ENCODE peak calls at places on chromosomes 13 and 19, in five cellular contexts. U is fibroblast of lung, C is PC-3, S is mammary epithelial cell, K is keratinocyte. A is an unnamed sample.
A peak's percentile ranks its signal among the peaks of the same experiment; 100 is the strongest.

GRCh38 chr13:105904034-105904742 is 631.3 kb downstream of the EFNB2 start:
- DNase-seq in U (no peak), K (no peak), C (peak; percentile 66), S (no peak), A (no peak)

GRCh38 chr19:44684892-44685847 is 13.8 kb upstream of the CEACAM16 start:
- DNase-seq in U (peak; percentile 77), S (peak; percentile 51), C (peak; percentile 82), K (no peak), A (peak; percentile 93)

GRCh38 chr19:10895920-10896319 is 24.6 kb downstream of the CARM1 start:
- DNase-seq in K (no peak), S (no peak), C (no peak), U (no peak), A (no peak)

GRCh38 chr19:27774337-27774736 is 1438.6 kb downstream of the UQCRFS1 start:
- DNase-seq in K (no peak), U (no peak), S (no peak), C (peak; percentile 9), A (peak; percentile 16)

GRCh38 chr19:46515879-46516350 is 20.2 kb upstream of the PNMA8B start:
- DNase-seq in U (peak; percentile 44), K (no peak), C (peak; percentile 59), S (peak; percentile 47), A (peak; percentile 74)

GRCh38 chr13:20654156-20654555 is 49.3 kb upstream of the IL17D start:
- DNase-seq in C (peak; percentile 46), K (no peak), U (peak; percentile 4), S (no peak), A (peak; percentile 22)

GRCh38 chr13:47277774-47278173 is 380.9 kb upstream of the HTR2A start:
- DNase-seq in S (peak; percentile 26), C (no peak), K (no peak), U (peak; percentile 23), A (peak; percentile 47)

GRCh38 chr13:38868870-38869269 is 121.8 kb downstream of the STOML3 start:
- DNase-seq in S (no peak), C (no peak), K (no peak), U (no peak), A (no peak)

GRCh38 chr13:20028953-20029352 is 70.4 kb downstream of the ZMYM2 start:
- DNase-seq in S (no peak), K (no peak), U (no peak), C (no peak), A (no peak)

GRCh38 chr13:24007979-24008620 is 110.8 kb upstream of the C1QTNF9B start:
- DNase-seq in S (no peak), U (no peak), K (no peak), C (no peak), A (no peak)

GRCh38 chr13:28705734-28706133 is 13.0 kb downstream of the SLC46A3 start:
- DNase-seq in S (no peak), C (no peak), U (peak; percentile 33), K (no peak), A (peak; percentile 24)

GRCh38 chr19:57465680-57466381 is 8.9 kb upstream of the VN1R1 start:
- DNase-seq in U (peak; percentile 33), C (peak; percentile 76), K (peak; percentile 7), S (peak; percentile 45), A (peak; percentile 65)

DNA sequence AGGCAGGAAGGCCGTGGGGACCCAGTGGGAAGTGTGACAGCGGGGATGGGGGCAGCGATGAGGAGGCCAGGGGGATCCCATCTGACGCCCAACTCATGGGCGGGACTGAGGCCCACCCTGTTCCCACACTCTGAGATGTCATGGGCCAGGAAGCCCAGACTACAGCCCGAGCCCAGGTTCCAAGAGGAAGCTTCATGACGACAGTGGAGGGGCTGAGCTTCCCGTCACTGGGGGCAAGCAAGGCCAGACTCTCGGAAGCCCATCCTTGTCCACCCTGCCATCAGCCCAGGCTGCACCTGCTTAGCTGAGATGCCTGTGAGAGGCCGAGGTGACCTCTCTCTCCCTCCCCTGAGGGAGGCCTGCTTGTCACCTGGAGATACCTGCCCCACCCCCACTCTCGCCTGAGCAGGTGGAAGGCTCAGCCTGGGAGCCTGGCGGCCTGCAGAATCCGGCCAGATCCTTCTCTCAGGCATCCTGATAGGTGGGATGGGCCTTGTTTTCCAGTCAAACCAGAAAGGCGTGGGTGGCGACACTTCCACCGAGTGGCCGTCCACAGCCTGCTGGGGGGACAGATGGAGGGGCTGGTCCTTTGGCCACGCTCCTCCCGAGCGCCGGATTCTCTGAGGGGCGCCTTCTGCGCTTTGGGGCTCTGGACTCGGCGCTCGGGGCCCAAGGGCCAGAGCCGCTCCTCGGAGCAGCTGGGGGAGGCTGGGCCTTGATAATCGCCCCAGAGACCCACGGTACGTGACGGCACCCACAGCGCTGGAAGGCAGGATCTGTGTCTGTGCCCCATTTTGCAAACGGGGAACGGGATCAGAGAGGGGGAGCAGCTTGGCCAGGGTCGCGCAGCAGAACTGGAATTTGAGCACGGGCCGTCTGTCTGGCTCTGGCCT is 4.8 kb downstream of the ZBTB7A start:
- DNase-seq in S (peak; percentile 52), K (no peak), C (peak; percentile 57), U (no peak), A (peak; percentile 39)
- H3K4me3 ChIP-seq in S (peak overlapping the region; percentile 51), K (peak overlapping the region; percentile 85), C (peak overlapping the region; percentile 58), U (no peak overlapping the region), A (peak overlapping the region; percentile 82)

DNA sequence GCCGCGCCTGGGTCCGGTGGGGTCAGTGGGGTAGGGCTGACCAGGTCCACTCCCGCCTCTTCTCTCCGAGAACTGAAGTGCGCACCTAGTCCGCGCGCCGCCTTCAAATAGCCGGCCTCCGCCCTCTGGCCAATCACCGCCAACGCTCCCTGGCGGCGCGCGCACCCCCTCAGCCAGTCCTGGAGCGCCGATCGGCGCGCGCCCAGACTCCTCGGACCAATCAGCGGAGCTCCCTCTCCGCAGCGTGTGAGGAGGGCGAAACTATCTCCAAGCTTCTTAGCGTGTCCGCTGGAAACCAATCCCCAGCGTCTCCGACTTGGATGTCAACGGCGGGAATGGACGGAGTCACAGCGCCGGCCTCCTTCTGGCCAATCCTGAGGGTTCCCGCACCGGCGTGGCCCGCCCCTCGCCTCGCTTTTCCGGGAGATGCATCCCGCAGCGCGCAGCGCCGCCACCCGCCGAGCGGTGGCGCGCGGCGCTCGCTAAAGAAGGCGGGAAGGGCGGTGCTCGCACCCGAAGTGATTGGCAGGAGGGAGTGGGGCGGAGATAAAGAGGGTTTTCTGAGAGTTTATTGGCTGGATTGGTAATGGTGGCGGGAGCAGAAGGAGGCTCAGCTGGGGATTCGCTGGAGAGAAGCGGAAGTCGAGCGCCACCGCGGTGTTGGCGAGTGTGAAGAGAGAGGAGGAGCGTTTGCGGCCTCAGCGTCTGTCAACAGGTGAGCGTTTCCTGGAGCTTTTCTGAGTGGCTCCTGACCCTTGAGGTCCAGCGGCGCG is at the start of gene ASF1B:
- DNase-seq in U (peak; percentile 100), K (peak; percentile 93), C (peak; percentile 100), S (peak; percentile 100), A (peak; percentile 100)
- TF ChIP-seq EZH2 in U (no peak), K (no peak), C (no peak), S (no peak), A (no peak)

DNA sequence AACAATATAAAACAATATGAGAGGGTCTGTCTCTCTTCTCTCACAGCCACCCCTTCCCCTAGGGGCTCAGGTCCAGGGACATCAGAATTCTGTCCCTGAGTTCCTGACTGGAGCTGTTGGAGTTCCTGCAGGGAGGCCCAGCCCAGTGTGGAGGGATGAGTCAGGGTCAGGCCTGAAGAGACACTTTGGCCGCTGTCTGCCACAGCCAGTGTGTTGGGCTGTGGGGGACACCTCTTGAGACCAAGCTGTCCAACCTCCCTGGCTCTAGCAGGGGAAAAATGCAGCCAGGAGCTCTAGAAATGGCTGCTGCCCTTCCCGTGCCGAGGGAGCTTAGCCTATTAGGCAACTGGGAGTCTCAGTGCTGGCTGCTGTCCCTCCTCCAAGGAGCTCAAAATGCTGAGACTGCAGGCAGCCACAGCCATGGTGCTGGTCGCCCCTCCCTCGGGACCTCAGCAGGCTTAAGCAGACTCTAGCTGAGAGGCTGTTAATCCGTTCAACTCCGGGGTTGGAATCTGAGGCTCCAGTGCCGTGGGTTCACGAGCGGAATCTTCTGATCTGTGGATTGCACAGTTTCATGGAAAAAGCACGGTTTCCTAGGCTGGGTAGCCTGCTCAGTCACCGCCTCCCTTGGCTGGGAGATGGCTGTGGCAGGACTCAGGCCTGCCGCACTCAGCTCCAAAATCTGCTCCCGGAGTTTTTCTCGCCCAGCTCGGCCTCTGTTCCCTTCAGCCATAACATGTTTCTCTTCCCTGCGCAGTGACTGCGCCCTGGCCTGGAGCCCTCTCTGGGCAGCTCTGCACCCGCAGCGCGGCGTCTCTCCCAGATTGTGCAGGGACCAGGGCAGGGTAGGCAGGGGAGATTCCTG is 3.8 kb upstream of the ZNF626 start:
- DNase-seq in S (no peak), U (peak; percentile 10), K (no peak), C (no peak), A (peak; percentile 35)
- H3K4me3 ChIP-seq in S (no peak overlapping the region), U (no peak overlapping the region), K (no peak overlapping the region), C (no peak overlapping the region), A (no peak overlapping the region)

GRCh38 chr13:35475960-35476943 is at the start of gene MAB21L1:
- DNase-seq in K (no peak), C (no peak), S (peak; percentile 2), U (peak; percentile 52), A (peak; percentile 89)
- TF ChIP-seq EZH2 in K (peak; percentile 88), C (no peak), S (no peak), U (no peak), A (no peak)

DNA sequence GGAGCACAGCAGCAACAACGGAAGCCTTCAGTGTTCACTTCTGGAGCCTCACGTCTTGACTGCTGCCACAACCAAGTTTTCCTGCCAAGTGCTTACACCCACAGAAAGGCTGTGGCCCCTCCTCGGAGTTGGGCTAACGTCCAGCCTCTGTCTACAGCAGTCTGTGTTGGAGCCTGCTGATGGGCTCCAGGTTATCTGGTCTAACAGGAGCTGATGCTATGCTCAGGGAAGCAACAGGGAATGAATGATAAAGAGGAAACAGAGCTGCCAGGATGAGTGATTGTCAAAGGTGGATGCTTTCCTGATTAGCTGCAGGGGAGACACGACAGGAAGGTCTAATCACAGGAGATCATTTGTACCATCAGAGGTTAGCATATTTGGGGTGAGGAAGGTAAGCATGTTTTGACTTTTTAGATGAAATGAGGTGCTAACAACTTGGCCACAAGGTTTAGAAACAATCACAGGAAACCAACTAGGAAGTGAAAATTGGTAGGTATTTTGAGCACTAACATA is 53.8 kb upstream of the RCBTB2 start:
- DNase-seq in C (no peak), U (peak; percentile 24), S (no peak), K (no peak), A (peak; percentile 35)
- H3K4me3 ChIP-seq in C (no peak overlapping the region), U (no peak overlapping the region), S (no peak overlapping the region), K (no peak overlapping the region), A (no peak overlapping the region)

GRCh38 chr19:1473424-1473851 is 5.6 kb downstream of the C19orf25 start:
- DNase-seq in S (no peak), K (no peak), C (no peak), U (no peak), A (no peak)

GRCh38 chr19:1474011-1474764 is 4.8 kb downstream of the C19orf25 start:
- DNase-seq in S (no peak), U (no peak), C (no peak), K (no peak), A (peak; percentile 69)

GRCh38 chr19:1472227-1473055 is 6.6 kb downstream of the C19orf25 start:
- DNase-seq in C (no peak), S (no peak), K (no peak), U (no peak), A (no peak)

GRCh38 chr19:1471514-1472107 is 7.4 kb downstream of the C19orf25 start:
- DNase-seq in C (peak; percentile 31), U (no peak), S (no peak), K (no peak), A (peak; percentile 55)

GRCh38 chr19:1473056-1473400 is 6.0 kb downstream of the C19orf25 start:
- DNase-seq in K (no peak), C (no peak), U (no peak), S (no peak), A (no peak)
- TF ChIP-seq EZH2 in K (no peak), C (no peak), U (no peak), S (no peak), A (no peak)

GRCh38 chr19:50570997-50571396 is 2.8 kb upstream of the LRRC4B start:
- DNase-seq in K (no peak), S (no peak), C (no peak), U (no peak), A (no peak)
- H3K4me3 ChIP-seq in K (no peak overlapping the region), S (no peak overlapping the region), C (no peak overlapping the region), U (no peak overlapping the region), A (no peak overlapping the region)

GRCh38 chr13:113540523-113540922 is 44.0 kb upstream of the TFDP1 start:
- DNase-seq in K (no peak), U (no peak), S (no peak), C (no peak), A (no peak)
- TF ChIP-seq EZH2 in K (no peak), U (no peak), S (no peak), C (no peak), A (no peak)